ENCODE peak calls at places on chromosomes 1 and 21, in six cellular contexts. U is AG09319, C is fibroblast of the aortic adventitia, V is BE2C, A is astrocyte of the spinal cord, E is dorsolateral prefrontal cortex. R is an unnamed sample.

GRCh38 chr1:101587749-101588148 is 350.9 kb downstream of the S1PR1 start:
- DNase-seq in U (no peak), C (no peak), V (peak), A (peak), E (no peak), R (no peak)

GRCh38 chr1:110605901-110606783 is at the start of gene KCNA2:
- DNase-seq in U (no peak), C (no peak), V (peak), A (no peak), E (peak), R (peak)

GRCh38 chr1:113871597-113872113 is at the start of gene PTPN22:
- DNase-seq in U (no peak), C (peak), V (no peak), A (peak), E (no peak), R (no peak)

GRCh38 chr1:69697343-69697742 is 129.6 kb downstream of the LRRC7 start:
- DNase-seq in U (no peak), C (no peak), V (no peak), A (no peak), E (no peak), R (no peak)

GRCh38 chr1:3383679-3384078 is 70.8 kb upstream of the ARHGEF16 start:
- DNase-seq in U (no peak), C (no peak), V (no peak), A (no peak), E (no peak), R (no peak)

GRCh38 chr1:1278620-1279019 is 1.6 kb upstream of the SCNN1D start:
- DNase-seq in U (no peak), C (no peak), V (no peak), A (no peak), E (no peak), R (no peak)

GRCh38 chr1:110055493-110056283 is 14.8 kb downstream of the ALX3 start:
- DNase-seq in U (no peak), C (peak), V (no peak), A (no peak), E (no peak), R (no peak)

GRCh38 chr1:188735567-188735966 is 1742.1 kb downstream of the BRINP3 start:
- DNase-seq in U (no peak), C (no peak), V (no peak), A (no peak), E (no peak), R (no peak)

GRCh38 chr1:244053831-244054230 is 2.7 kb downstream of the ZBTB18 start:
- DNase-seq in U (no peak), C (no peak), V (no peak), A (no peak), E (peak), R (no peak)

GRCh38 chr1:42931108-42931539 is 27.5 kb downstream of the SLC2A1 start:
- DNase-seq in U (no peak), C (peak), V (peak), A (no peak), E (no peak), R (peak)

GRCh38 chr21:31514598-31514997 is 144.9 kb upstream of the SOD1 start:
- DNase-seq in U (no peak), C (no peak), V (peak), A (peak), E (peak), R (peak)

GRCh38 chr1:81682490-81682889 is 118.2 kb upstream of the ADGRL2 start:
- DNase-seq in U (no peak), C (peak), V (no peak), A (peak), E (no peak), R (no peak)

GRCh38 chr1:63718464-63719075 is 55.2 kb upstream of the ROR1 start:
- DNase-seq in U (no peak), C (peak), V (no peak), A (no peak), E (no peak), R (no peak)

GRCh38 chr1:85102479-85102878 is 54.2 kb upstream of the MCOLN3 start:
- DNase-seq in U (no peak), C (no peak), V (no peak), A (no peak), E (no peak), R (no peak)

GRCh38 chr1:175683491-175684175 is 59.8 kb downstream of the TNR start:
- DNase-seq in U (no peak), C (no peak), V (no peak), A (no peak), E (no peak), R (no peak)

GRCh38 chr1:201072149-201072548 is 40.1 kb downstream of the CACNA1S start:
- DNase-seq in U (no peak), C (no peak), V (no peak), A (no peak), E (no peak), R (no peak)

GRCh38 chr1:40936878-40937484 is 42.5 kb upstream of the CTPS1 start:
- DNase-seq in U (peak), C (peak), V (peak), A (peak), E (no peak), R (no peak)

GRCh38 chr1:28508435-28508754 is 2.6 kb downstream of the RCC1 start:
- DNase-seq in U (no peak), C (no peak), V (no peak), A (no peak), E (no peak), R (no peak)

GRCh38 chr1:196193891-196194559 is 414.2 kb downstream of the KCNT2 start:
- DNase-seq in U (no peak), C (no peak), V (no peak), A (peak), E (no peak), R (no peak)

GRCh38 chr1:2819831-2820730 is 18.6 kb upstream of the TTC34 start:
- DNase-seq in U (no peak), C (no peak), V (no peak), A (no peak), E (no peak), R (no peak)

GRCh38 chr1:57600424-57600823 is 176.6 kb upstream of the DAB1 start:
- DNase-seq in U (no peak), C (no peak), V (no peak), A (no peak), E (no peak), R (no peak)

GRCh38 chr21:42309753-42310213 is 5.4 kb downstream of the TFF3 start:
- DNase-seq in U (no peak), C (peak), V (peak), A (peak), E (no peak), R (peak)

GRCh38 chr1:49435291-49435690 is 588.5 kb downstream of the AGBL4 start:
- DNase-seq in U (no peak), C (no peak), V (no peak), A (peak), E (no peak), R (no peak)

GRCh38 chr1:242524571-242525359 is at the start of gene PLD5:
- DNase-seq in U (no peak), C (no peak), V (peak), A (no peak), E (peak), R (peak)

GRCh38 chr1:7580923-7581753 is 190.0 kb upstream of the VAMP3 start:
- DNase-seq in U (no peak), C (peak), V (no peak), A (no peak), E (peak), R (no peak)

GRCh38 chr1:169059391-169059790 is 47.1 kb upstream of the ATP1B1 start:
- DNase-seq in U (no peak), C (no peak), V (no peak), A (no peak), E (no peak), R (no peak)

GRCh38 chr1:187999973-188000372 is 1171.2 kb downstream of the PLA2G4A start:
- DNase-seq in U (no peak), C (no peak), V (no peak), A (no peak), E (no peak), R (no peak)

GRCh38 chr1:35519432-35519831 is 37.8 kb downstream of the KIAA0319L start:
- DNase-seq in U (no peak), C (no peak), V (no peak), A (no peak), E (no peak), R (no peak)

GRCh38 chr1:66654643-66655042 is 97.6 kb upstream of the DYNLT5 start:
- DNase-seq in U (no peak), C (no peak), V (no peak), A (no peak), E (no peak), R (no peak)

GRCh38 chr1:169528214-169529067 is 42.7 kb upstream of the SLC19A2 start:
- DNase-seq in U (no peak), C (no peak), V (no peak), A (no peak), E (no peak), R (no peak)

GRCh38 chr1:27004471-27005165 is 8.0 kb downstream of the TENT5B start:
- DNase-seq in U (no peak), C (no peak), V (peak), A (no peak), E (no peak), R (peak)

GRCh38 chr1:27003745-27004470 is 8.7 kb downstream of the TENT5B start:
- DNase-seq in U (no peak), C (no peak), V (no peak), A (no peak), E (no peak), R (no peak)

GRCh38 chr1:27006683-27007082 is 6.0 kb downstream of the TENT5B start:
- DNase-seq in U (no peak), C (no peak), V (no peak), A (no peak), E (no peak), R (no peak)

GRCh38 chr1:27005166-27005530 is 7.5 kb downstream of the TENT5B start:
- DNase-seq in U (no peak), C (no peak), V (no peak), A (no peak), E (no peak), R (no peak)

DNA sequence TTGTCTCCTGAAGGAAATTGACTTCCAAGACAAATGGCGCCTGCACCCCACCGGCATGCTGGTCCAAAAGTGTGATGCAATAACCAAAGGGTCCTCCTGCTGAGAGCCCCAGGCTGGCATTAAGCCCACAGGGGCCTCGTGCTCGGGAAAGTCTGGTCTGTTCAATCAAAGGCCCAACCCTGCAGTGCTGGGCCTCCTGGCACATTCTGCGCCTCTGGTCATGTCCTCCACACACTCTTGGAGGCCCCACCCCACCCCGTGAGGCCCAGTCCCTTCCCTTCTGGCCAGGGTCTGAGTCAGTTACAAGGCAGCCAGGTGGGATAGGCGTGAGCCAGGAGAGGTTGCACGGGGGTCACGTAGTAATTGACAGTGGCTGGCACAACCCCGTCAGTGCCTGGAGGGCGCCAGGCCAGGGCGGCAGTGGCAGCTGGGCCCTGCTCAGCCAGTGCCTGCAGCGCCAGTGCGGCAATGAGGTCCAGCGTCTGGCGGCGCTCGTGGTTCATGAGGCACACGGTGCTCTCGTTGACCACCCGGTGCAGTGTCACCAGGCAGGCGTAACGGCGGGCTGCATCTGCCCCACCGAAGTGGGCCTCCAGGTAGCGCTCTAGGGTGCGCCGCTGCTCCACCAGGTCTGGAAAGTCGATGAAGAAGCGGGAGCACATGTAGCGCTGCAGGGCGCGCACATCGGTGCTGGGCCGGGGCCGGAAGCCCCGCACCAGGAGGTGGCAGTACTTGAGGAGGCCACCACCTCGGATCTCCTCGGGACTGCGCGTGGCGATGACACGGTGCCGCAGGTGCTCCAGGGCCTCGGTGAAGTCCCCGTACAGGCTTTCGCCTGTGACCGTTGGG is 6.8 kb downstream of the TENT5B start:
- DNase-seq in U (no peak), C (no peak), V (peak), A (no peak), E (no peak), R (no peak)
- TF ChIP-seq CTCF in U (no peak), C (no peak), V (no peak), A (no peak), E (no peak), R (no peak)

GRCh38 chr1:184597652-184598357 is 156.9 kb downstream of the EDEM3 start:
- DNase-seq in U (no peak), C (peak), V (no peak), A (no peak), E (no peak), R (no peak)

GRCh38 chr1:184595609-184596008 is 159.0 kb downstream of the EDEM3 start:
- DNase-seq in U (no peak), C (peak), V (no peak), A (peak), E (no peak), R (no peak)

GRCh38 chr1:184598403-184598802 is 156.3 kb downstream of the EDEM3 start:
- DNase-seq in U (no peak), C (no peak), V (no peak), A (no peak), E (no peak), R (no peak)

GRCh38 chr1:184593612-184594011 is 161.0 kb downstream of the EDEM3 start:
- DNase-seq in U (no peak), C (peak), V (no peak), A (peak), E (no peak), R (no peak)

GRCh38 chr1:184596950-184597651 is 157.6 kb downstream of the EDEM3 start:
- DNase-seq in U (no peak), C (no peak), V (peak), A (no peak), E (no peak), R (no peak)
- TF ChIP-seq CTCF in U (no peak), C (peak), V (peak), A (no peak), E (no peak), R (no peak)

GRCh38 chr1:163144418-163144817 is 58.3 kb downstream of the RGS5 start:
- DNase-seq in U (no peak), C (peak), V (no peak), A (no peak), E (no peak), R (no peak)

GRCh38 chr1:163141556-163141955 is 61.2 kb downstream of the RGS5 start:
- DNase-seq in U (no peak), C (no peak), V (no peak), A (no peak), E (no peak), R (no peak)

GRCh38 chr1:163145435-163145834 is 57.3 kb downstream of the RGS5 start:
- DNase-seq in U (no peak), C (peak), V (no peak), A (no peak), E (no peak), R (no peak)

GRCh38 chr1:163137556-163138265 is 65.0 kb downstream of the RGS5 start:
- DNase-seq in U (no peak), C (no peak), V (no peak), A (no peak), E (no peak), R (no peak)

GRCh38 chr1:163142152-163142551 is 60.6 kb downstream of the RGS5 start:
- DNase-seq in U (no peak), C (no peak), V (no peak), A (no peak), E (no peak), R (no peak)
- TF ChIP-seq CTCF in U (no peak), C (no peak), V (no peak), A (no peak), E (no peak), R (no peak)

GRCh38 chr1:71019248-71019647 is 28.4 kb downstream of the PTGER3 start:
- DNase-seq in U (no peak), C (no peak), V (peak), A (no peak), E (no peak), R (no peak)

GRCh38 chr1:71015745-71016144 is 31.9 kb downstream of the PTGER3 start:
- DNase-seq in U (no peak), C (peak), V (no peak), A (no peak), E (no peak), R (no peak)

DNA sequence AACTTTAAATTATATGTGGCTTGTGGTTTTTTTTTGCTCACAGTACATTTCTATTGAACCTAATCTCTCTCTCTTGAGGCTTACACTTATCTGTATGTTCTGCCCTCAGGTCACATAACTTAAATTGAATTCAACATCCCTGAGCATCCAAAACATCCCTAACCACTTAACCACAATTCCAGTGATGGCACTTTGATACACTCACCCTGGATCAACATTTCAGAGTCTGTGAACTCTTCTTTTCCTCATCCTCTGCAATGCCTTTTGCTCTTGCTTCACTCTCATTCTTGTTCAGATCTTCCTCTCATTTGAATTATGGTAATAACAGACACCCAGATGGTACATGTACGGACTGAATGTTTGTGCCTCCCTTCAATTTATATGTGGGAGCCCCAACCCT is 33.5 kb downstream of the PTGER3 start:
- DNase-seq in U (no peak), C (peak), V (no peak), A (peak), E (no peak), R (no peak)
- TF ChIP-seq CTCF in U (no peak), C (no peak), V (no peak), A (no peak), E (no peak), R (no peak)

DNA sequence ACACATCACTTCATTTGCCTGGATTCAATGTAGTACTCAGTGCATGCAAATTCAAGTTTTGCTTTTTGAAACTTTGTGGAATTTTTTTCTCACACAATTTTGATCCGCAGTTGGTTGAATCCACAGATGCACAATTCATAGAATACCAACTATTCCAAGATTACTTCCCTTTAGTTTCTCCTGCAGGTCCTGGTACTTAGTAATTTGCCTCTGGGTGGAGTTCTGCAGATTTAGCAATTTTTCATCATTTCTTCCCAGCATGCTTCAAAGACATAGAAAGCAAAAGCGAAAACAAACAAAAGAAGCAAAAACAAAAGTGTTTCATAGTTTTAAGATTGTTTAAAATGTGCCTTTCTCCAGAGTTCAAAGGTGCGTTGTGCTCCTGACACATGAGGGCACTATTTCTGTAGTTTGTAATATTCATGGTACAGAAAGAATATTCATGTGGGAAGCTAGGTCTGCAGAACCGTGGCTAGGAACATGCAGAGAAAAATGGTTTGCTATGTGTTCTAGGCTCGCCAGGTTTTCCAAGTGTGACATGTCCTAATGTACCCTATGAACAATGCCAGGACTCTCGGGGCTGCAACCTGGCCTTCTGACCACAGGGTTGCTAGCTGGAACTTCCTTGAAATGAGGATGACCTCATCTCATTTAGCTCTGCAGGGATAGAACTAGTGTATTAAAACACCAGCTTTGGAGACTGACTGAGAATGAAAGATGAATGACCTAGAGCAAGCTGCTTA is 30.0 kb upstream of the RCSD1 start:
- DNase-seq in U (no peak), C (peak), V (peak), A (peak), E (no peak), R (no peak)
- TF ChIP-seq CTCF in U (peak), C (peak), V (peak), A (peak), E (peak), R (no peak)

GRCh38 chr1:155083865-155084721 is 5.5 kb downstream of the EFNA3 start:
- DNase-seq in U (no peak), C (peak), V (no peak), A (no peak), E (peak), R (no peak)
- TF ChIP-seq CTCF in U (peak), C (peak), V (no peak), A (peak), E (no peak), R (no peak)

GRCh38 chr1:233019921-233020320 is 69.5 kb downstream of the NTPCR start:
- DNase-seq in U (peak), C (no peak), V (no peak), A (peak), E (no peak), R (no peak)

GRCh38 chr1:233022246-233022645 is 71.8 kb downstream of the NTPCR start:
- DNase-seq in U (no peak), C (no peak), V (no peak), A (no peak), E (no peak), R (no peak)

GRCh38 chr1:233025566-233025965 is 75.2 kb downstream of the NTPCR start:
- DNase-seq in U (no peak), C (no peak), V (no peak), A (no peak), E (no peak), R (no peak)

GRCh38 chr1:233020441-233020840 is 70.0 kb downstream of the NTPCR start:
- DNase-seq in U (no peak), C (peak), V (no peak), A (peak), E (no peak), R (no peak)

DNA sequence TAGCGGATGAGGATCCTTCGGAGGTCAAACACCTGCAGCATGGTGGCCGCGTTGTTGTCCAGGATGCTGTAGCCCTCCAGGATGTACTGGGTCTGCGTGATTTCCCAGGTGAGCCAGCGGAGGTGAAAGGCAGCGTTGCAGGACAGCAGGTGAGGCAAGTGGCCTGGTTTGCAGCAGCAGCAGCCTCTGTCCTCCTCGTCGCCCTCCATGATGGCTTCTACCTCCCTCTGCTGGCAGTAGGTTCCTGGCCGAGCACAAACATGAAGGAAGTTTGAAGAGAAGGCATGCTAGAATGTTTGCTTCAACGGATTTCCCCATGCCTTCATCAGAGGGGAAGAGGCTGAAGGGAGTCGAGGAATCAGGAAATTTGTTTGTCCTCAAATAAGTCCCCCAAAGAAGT is 74.7 kb downstream of the NTPCR start:
- DNase-seq in U (no peak), C (no peak), V (peak), A (peak), E (peak), R (peak)
- TF ChIP-seq CTCF in U (peak), C (peak), V (peak), A (peak), E (no peak), R (peak)